ENCODE peak calls at places on chromosomes 6 and 20, in seven cellular contexts. H, T, D, B, G, M and A are unnamed samples.

GRCh38 chr6:63899550-63899949 is 263.9 kb downstream of the PHF3 start:
- DNase-seq in H (no peak), T (peak), D (no peak), B (no peak), G (no peak), M (no peak), A (peak)

GRCh38 chr6:15507221-15507620 is 155.6 kb downstream of the DTNBP1 start:
- DNase-seq in H (no peak), T (no peak), D (no peak), B (no peak), G (no peak), M (no peak), A (no peak)

GRCh38 chr20:1899169-1899525 is 3.9 kb downstream of the SIRPA start:
- DNase-seq in H (no peak), T (no peak), D (no peak), B (no peak), G (no peak), M (no peak), A (no peak)

GRCh38 chr20:57323034-57323433 is 6.6 kb upstream of the SPO11 start:
- DNase-seq in H (peak), T (peak), D (peak), B (no peak), G (peak), M (peak), A (no peak)

GRCh38 chr6:157512081-157512682 is 131.2 kb downstream of the ZDHHC14 start:
- DNase-seq in H (no peak), T (no peak), D (no peak), B (no peak), G (no peak), M (no peak), A (no peak)

GRCh38 chr6:168526841-168527281 is 85.9 kb downstream of the SMOC2 start:
- DNase-seq in H (no peak), T (no peak), D (no peak), B (no peak), G (no peak), M (no peak), A (no peak)

GRCh38 chr20:58429303-58429702 is 40.3 kb downstream of the VAPB start:
- DNase-seq in H (peak), T (no peak), D (no peak), B (no peak), G (no peak), M (no peak), A (no peak)

GRCh38 chr6:68114648-68115047 is 520.4 kb upstream of the ADGRB3 start:
- DNase-seq in H (no peak), T (no peak), D (no peak), B (no peak), G (no peak), M (no peak), A (no peak)

GRCh38 chr6:71592641-71593040 is 293.7 kb upstream of the RIMS1 start:
- DNase-seq in H (no peak), T (no peak), D (no peak), B (no peak), G (no peak), M (no peak), A (no peak)

GRCh38 chr6:143049611-143050010 is 11.1 kb upstream of the AIG1 start:
- DNase-seq in H (no peak), T (no peak), D (no peak), B (no peak), G (no peak), M (no peak), A (no peak)

GRCh38 chr6:52909531-52909930 is at the start of gene GSTA3:
- DNase-seq in H (peak), T (no peak), D (no peak), B (peak), G (no peak), M (no peak), A (no peak)

GRCh38 chr20:43665466-43666176 is 1.3 kb upstream of the MYBL2 start:
- DNase-seq in H (peak), T (no peak), D (no peak), B (peak), G (no peak), M (no peak), A (no peak)

GRCh38 chr20:21352703-21353102 is 44.6 kb downstream of the NKX2-4 start:
- DNase-seq in H (no peak), T (peak), D (no peak), B (peak), G (no peak), M (no peak), A (peak)

GRCh38 chr6:118558811-118559217 is 10.7 kb downstream of the PLN start:
- DNase-seq in H (no peak), T (no peak), D (no peak), B (no peak), G (no peak), M (no peak), A (no peak)

GRCh38 chr6:135179920-135180457 is 1.1 kb upstream of the MYB start:
- DNase-seq in H (no peak), T (no peak), D (peak), B (no peak), G (no peak), M (no peak), A (peak)

GRCh38 chr6:89961481-89961880 is 67.2 kb downstream of the GJA10 start:
- DNase-seq in H (no peak), T (no peak), D (no peak), B (no peak), G (no peak), M (no peak), A (no peak)

GRCh38 chr6:88368071-88368787 is 202.1 kb upstream of the CNR1 start:
- DNase-seq in H (no peak), T (peak), D (no peak), B (no peak), G (no peak), M (no peak), A (no peak)

GRCh38 chr6:125002090-125002741 is 40.0 kb downstream of the RNF217 start:
- DNase-seq in H (peak), T (peak), D (peak), B (no peak), G (no peak), M (no peak), A (peak)

GRCh38 chr6:31871068-31871659 is 7.6 kb downstream of the SLC44A4 start:
- DNase-seq in H (peak), T (no peak), D (no peak), B (no peak), G (no peak), M (no peak), A (peak)

GRCh38 chr20:44033344-44033743 is 118.7 kb downstream of the TOX2 start:
- DNase-seq in H (peak), T (peak), D (no peak), B (no peak), G (no peak), M (no peak), A (peak)

GRCh38 chr6:53961679-53962370 is 149.4 kb upstream of the MLIP start:
- DNase-seq in H (peak), T (peak), D (no peak), B (peak), G (peak), M (no peak), A (peak)

GRCh38 chr20:1301031-1301529 is 27.9 kb downstream of the SDCBP2 start:
- DNase-seq in H (peak), T (peak), D (no peak), B (no peak), G (peak), M (no peak), A (peak)

GRCh38 chr6:44681782-44682181 is 294.3 kb downstream of the CDC5L start:
- DNase-seq in H (no peak), T (peak), D (no peak), B (no peak), G (peak), M (peak), A (no peak)

GRCh38 chr6:21666788-21667681 is 73.5 kb downstream of the SOX4 start:
- DNase-seq in H (peak), T (no peak), D (peak), B (no peak), G (peak), M (peak), A (no peak)

GRCh38 chr6:38514399-38514798 is 125.3 kb downstream of the BTBD9 start:
- DNase-seq in H (no peak), T (no peak), D (no peak), B (no peak), G (no peak), M (no peak), A (no peak)

GRCh38 chr6:72657391-72657790 is 35.5 kb downstream of the KCNQ5 start:
- DNase-seq in H (no peak), T (no peak), D (no peak), B (no peak), G (no peak), M (no peak), A (no peak)

GRCh38 chr20:37936451-37936850 is 33.5 kb downstream of the VSTM2L start:
- DNase-seq in H (no peak), T (no peak), D (no peak), B (no peak), G (no peak), M (no peak), A (no peak)

GRCh38 chr6:19413323-19413722 is 423.8 kb upstream of the ID4 start:
- DNase-seq in H (no peak), T (no peak), D (no peak), B (no peak), G (no peak), M (no peak), A (peak)

GRCh38 chr6:71383891-71384489 is 95.4 kb downstream of the OGFRL1 start:
- DNase-seq in H (peak), T (peak), D (peak), B (peak), G (no peak), M (no peak), A (peak)

GRCh38 chr6:151269318-151269995 is 29.7 kb downstream of the AKAP12 start:
- DNase-seq in H (no peak), T (peak), D (no peak), B (no peak), G (no peak), M (no peak), A (peak)

GRCh38 chr6:43891072-43891870 is 121.3 kb downstream of the VEGFA start:
- DNase-seq in H (peak), T (no peak), D (no peak), B (no peak), G (peak), M (peak), A (no peak)

GRCh38 chr20:51985013-51985415 is 182.7 kb upstream of the SALL4 start:
- DNase-seq in H (peak), T (peak), D (no peak), B (peak), G (no peak), M (no peak), A (peak)

GRCh38 chr6:130923350-130923749 is 96.1 kb downstream of the SMLR1 start:
- DNase-seq in H (no peak), T (no peak), D (no peak), B (no peak), G (no peak), M (no peak), A (no peak)

GRCh38 chr6:93902517-93902916 is 483.2 kb upstream of the EPHA7 start:
- DNase-seq in H (no peak), T (no peak), D (no peak), B (no peak), G (no peak), M (no peak), A (no peak)

GRCh38 chr20:49591217-49591865 is 23.4 kb upstream of the PTGIS start:
- DNase-seq in H (no peak), T (no peak), D (no peak), B (no peak), G (no peak), M (no peak), A (peak)

GRCh38 chr20:53080969-53081871 is 109.1 kb downstream of the TSHZ2 start:
- DNase-seq in H (peak), T (peak), D (no peak), B (no peak), G (no peak), M (no peak), A (peak)

GRCh38 chr6:106913676-106914280 is 60.8 kb downstream of the CD24 start:
- DNase-seq in H (peak), T (no peak), D (no peak), B (peak), G (no peak), M (no peak), A (no peak)

GRCh38 chr6:9504191-9504590 is 910.7 kb downstream of the TFAP2A start:
- DNase-seq in H (no peak), T (no peak), D (no peak), B (no peak), G (no peak), M (no peak), A (no peak)

GRCh38 chr20:50403565-50404418 is 106.4 kb upstream of the PTPN1 start:
- DNase-seq in H (no peak), T (peak), D (no peak), B (no peak), G (no peak), M (no peak), A (no peak)

GRCh38 chr6:28351493-28351925 is 1.8 kb downstream of the ZKSCAN3 start:
- DNase-seq in H (no peak), T (no peak), D (no peak), B (no peak), G (no peak), M (no peak), A (no peak)

GRCh38 chr6:28351087-28351486 is 1.3 kb downstream of the ZKSCAN3 start:
- DNase-seq in H (no peak), T (no peak), D (no peak), B (no peak), G (no peak), M (no peak), A (no peak)

GRCh38 chr6:28354688-28355554 is 5.2 kb downstream of the ZKSCAN3 start:
- DNase-seq in H (no peak), T (peak), D (no peak), B (no peak), G (no peak), M (no peak), A (no peak)

GRCh38 chr6:28353981-28354676 is 4.4 kb downstream of the ZKSCAN3 start:
- DNase-seq in H (peak), T (peak), D (no peak), B (peak), G (no peak), M (no peak), A (peak)

DNA sequence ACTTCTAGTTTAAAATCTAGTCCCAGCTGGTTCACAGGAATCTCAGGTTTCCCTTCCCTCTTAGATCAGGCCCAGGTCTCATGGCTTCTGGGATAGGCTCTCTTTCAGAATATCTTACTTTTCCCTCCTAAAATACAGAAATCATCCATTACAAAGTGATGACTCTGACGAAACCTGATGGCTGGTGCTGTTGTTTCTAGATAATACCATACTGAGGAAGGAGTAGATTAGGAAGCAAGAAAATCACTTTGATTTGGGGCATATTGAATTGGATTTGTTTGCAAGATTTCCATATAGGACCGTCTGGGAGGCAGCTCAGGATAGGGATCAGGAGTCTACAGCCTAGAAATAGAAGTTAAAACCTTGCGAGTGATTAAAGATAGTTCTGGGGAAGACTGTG is 3.6 kb downstream of the ZKSCAN3 start:
- DNase-seq in H (no peak), T (no peak), D (no peak), B (no peak), G (no peak), M (no peak), A (no peak)
- H2BK120ac ChIP-seq in H (no peak), T (no peak), D (no peak), B (no peak), G (no peak), M (no peak), A (no peak)

GRCh38 chr6:165915022-165915770 is 252.2 kb upstream of the PDE10A start:
- DNase-seq in H (no peak), T (no peak), D (no peak), B (no peak), G (no peak), M (no peak), A (no peak)
- H2BK120ac ChIP-seq in H (no peak), T (no peak), D (no peak), B (no peak), G (no peak), M (no peak), A (no peak)

GRCh38 chr6:144133225-144133821 is 17.0 kb upstream of the STX11 start:
- DNase-seq in H (no peak), T (no peak), D (no peak), B (no peak), G (no peak), M (no peak), A (no peak)

GRCh38 chr6:144131248-144131709 is 19.0 kb upstream of the STX11 start:
- DNase-seq in H (no peak), T (no peak), D (no peak), B (no peak), G (no peak), M (no peak), A (peak)

GRCh38 chr6:144134176-144134575 is 16.1 kb upstream of the STX11 start:
- DNase-seq in H (no peak), T (no peak), D (no peak), B (no peak), G (no peak), M (no peak), A (peak)

GRCh38 chr6:144127097-144127496 is 23.2 kb upstream of the STX11 start:
- DNase-seq in H (no peak), T (no peak), D (no peak), B (no peak), G (no peak), M (no peak), A (no peak)

GRCh38 chr6:144129469-144129868 is 20.8 kb upstream of the STX11 start:
- DNase-seq in H (no peak), T (no peak), D (no peak), B (no peak), G (no peak), M (no peak), A (no peak)
- H2BK120ac ChIP-seq in H (no peak), T (no peak), D (no peak), B (no peak), G (no peak), M (no peak), A (peak)

GRCh38 chr6:164870175-164870574 is 439.2 kb downstream of the C6orf118 start:
- DNase-seq in H (no peak), T (no peak), D (no peak), B (no peak), G (no peak), M (no peak), A (no peak)
- H2BK120ac ChIP-seq in H (no peak), T (no peak), D (no peak), B (no peak), G (no peak), M (no peak), A (no peak)

DNA sequence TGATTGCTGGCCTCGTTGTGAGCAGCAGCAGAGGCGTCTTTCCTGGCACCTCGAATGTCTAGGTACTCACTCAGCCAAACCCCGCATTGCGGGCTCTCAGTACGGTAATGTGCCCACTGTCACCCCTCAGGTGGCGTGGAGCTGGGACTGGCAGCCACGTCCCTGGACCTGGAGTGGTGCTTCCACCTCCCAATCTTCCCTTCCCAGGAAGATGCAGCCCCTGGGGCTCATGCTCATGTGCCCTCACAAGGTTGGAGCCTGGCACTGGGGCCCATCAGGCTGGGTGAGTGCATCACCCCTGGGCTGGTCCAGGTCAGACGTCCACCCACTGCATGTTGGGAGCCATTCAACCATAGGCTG is 75.7 kb downstream of the TCP11 start:
- DNase-seq in H (no peak), T (no peak), D (no peak), B (no peak), G (no peak), M (no peak), A (no peak)
- H2BK120ac ChIP-seq in H (no peak), T (no peak), D (no peak), B (no peak), G (no peak), M (no peak), A (no peak)

GRCh38 chr6:83911278-83911677 is 51.8 kb downstream of the CYB5R4 start:
- DNase-seq in H (peak), T (no peak), D (no peak), B (no peak), G (no peak), M (no peak), A (no peak)
- H2BK120ac ChIP-seq in H (no peak), T (no peak), D (no peak), B (no peak), G (no peak), M (no peak), A (no peak)

GRCh38 chr6:150129616-150130505 is 13.0 kb upstream of the PPP1R14C start:
- DNase-seq in H (no peak), T (no peak), D (no peak), B (no peak), G (no peak), M (no peak), A (no peak)

GRCh38 chr6:150134280-150134920 is 8.4 kb upstream of the PPP1R14C start:
- DNase-seq in H (no peak), T (no peak), D (no peak), B (no peak), G (no peak), M (no peak), A (no peak)

GRCh38 chr6:150138638-150139037 is 4.2 kb upstream of the PPP1R14C start:
- DNase-seq in H (no peak), T (no peak), D (no peak), B (no peak), G (no peak), M (no peak), A (no peak)

GRCh38 chr6:150128425-150128824 is 14.4 kb upstream of the PPP1R14C start:
- DNase-seq in H (no peak), T (no peak), D (no peak), B (no peak), G (no peak), M (no peak), A (no peak)

DNA sequence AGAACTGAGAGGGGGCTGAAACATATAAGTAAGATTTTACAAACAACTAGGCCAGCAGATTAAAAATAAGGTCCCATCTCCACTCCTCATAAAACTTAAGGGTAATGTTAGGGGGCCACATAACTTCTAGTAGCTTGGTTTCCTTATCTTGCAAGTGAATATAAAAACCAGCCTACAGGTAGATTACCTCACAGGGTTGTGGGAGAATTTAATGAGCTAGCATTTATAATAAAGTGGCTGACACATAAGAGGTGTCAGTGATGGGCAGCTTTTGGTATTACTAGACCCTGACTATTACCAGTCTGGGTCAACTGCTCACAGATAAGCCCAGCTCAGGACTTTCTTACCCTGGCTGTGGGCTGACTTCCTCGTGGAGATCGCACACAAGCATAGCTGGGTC is 9.2 kb upstream of the PPP1R14C start:
- DNase-seq in H (no peak), T (no peak), D (no peak), B (no peak), G (no peak), M (no peak), A (no peak)
- H2BK120ac ChIP-seq in H (no peak), T (no peak), D (no peak), B (no peak), G (no peak), M (no peak), A (no peak)

DNA sequence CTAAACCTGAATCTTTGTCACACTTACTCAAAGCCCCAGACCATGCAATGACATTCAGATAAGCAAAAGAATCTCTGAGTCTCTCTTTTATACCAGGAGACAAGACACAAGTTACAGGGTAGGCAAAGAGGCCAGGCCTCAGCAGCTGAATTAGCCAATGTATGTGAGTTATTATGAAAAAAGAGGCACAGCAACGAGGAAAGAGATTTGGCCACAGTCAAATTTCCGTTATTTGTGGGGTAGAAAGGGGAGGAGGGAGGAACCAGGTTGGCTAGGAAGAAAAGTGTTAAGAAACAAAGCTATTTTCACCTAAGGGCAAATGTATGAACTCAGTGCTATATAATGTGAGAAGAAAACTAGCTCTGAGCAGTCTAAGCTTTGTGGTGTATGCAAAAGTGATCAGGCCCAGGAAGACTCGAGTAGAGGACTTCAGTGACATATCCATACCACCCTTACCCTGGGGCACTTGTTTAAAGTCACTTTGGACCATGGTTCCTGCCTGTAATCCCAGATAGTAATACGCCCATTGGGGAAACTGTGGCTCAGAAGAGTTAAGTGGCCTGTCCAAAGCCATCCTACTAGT is 19.1 kb downstream of the IPCEF1 start:
- DNase-seq in H (no peak), T (no peak), D (no peak), B (peak), G (no peak), M (no peak), A (no peak)
- H2BK120ac ChIP-seq in H (no peak), T (no peak), D (no peak), B (no peak), G (no peak), M (no peak), A (no peak)